ENCODE peak calls at places on chromosomes 4 and X, in four cellular contexts. V is astrocyte of the cerebellum, R is cardiac muscle cell, D is testis. C is an unnamed sample.
A peak's percentile ranks its signal among the peaks of the same experiment; 100 is the strongest.

GRCh38 chrX:88284844-88285243 is 462.2 kb upstream of the CPXCR1 start:
- DNase-seq in V (no peak), D (no peak), R (no peak), C (no peak)

GRCh38 chr4:186904104-186904503 is 180.4 kb upstream of the FAT1 start:
- DNase-seq in D (no peak), R (peak; percentile 73), V (peak; percentile 43), C (peak; percentile 91)

GRCh38 chrX:40109288-40110008 is 11.7 kb upstream of the BCOR start:
- DNase-seq in R (peak; percentile 73), V (no peak), D (peak; percentile 72), C (peak; percentile 68)

GRCh38 chrX:38045697-38046096 is 39.3 kb downstream of the SYTL5 start:
- DNase-seq in D (peak; percentile 14), V (no peak), R (peak; percentile 51), C (peak; percentile 53)

GRCh38 chrX:10233696-10234095 is 76.9 kb downstream of the CLCN4 start:
- DNase-seq in D (no peak), V (no peak), R (no peak), C (no peak)

GRCh38 chr4:71938776-71939175 is 93.0 kb upstream of the NPFFR2 start:
- DNase-seq in R (no peak), D (no peak), V (no peak), C (peak; percentile 14)

GRCh38 chr4:6342530-6343293 is 73.1 kb downstream of the WFS1 start:
- DNase-seq in R (peak; percentile 25), D (peak; percentile 67), V (no peak), C (peak; percentile 35)

GRCh38 chr4:6910340-6910959 is 824 bp downstream of the TBC1D14 start:
- DNase-seq in V (no peak), R (no peak), D (peak; percentile 34), C (no peak)

GRCh38 chr4:38846015-38846414 is 10.6 kb downstream of the TLR6 start:
- DNase-seq in R (no peak), V (no peak), D (no peak), C (peak; percentile 19)

GRCh38 chrX:69090022-69090421 is 75.2 kb downstream of the PJA1 start:
- DNase-seq in V (no peak), R (no peak), D (no peak), C (no peak)

GRCh38 chrX:83510466-83511181 is 2.5 kb downstream of the POU3F4 start:
- DNase-seq in V (no peak), R (no peak), D (no peak), C (no peak)

GRCh38 chr4:173883821-173884220 is 353.8 kb upstream of the HAND2 start:
- DNase-seq in D (no peak), V (no peak), R (no peak), C (no peak)

GRCh38 chr4:186854256-186854655 is 130.6 kb upstream of the FAT1 start:
- DNase-seq in V (no peak), D (no peak), R (no peak), C (no peak)

GRCh38 chr4:123346944-123347343 is 49.7 kb upstream of the SPRY1 start:
- DNase-seq in D (no peak), V (no peak), R (no peak), C (no peak)

DNA sequence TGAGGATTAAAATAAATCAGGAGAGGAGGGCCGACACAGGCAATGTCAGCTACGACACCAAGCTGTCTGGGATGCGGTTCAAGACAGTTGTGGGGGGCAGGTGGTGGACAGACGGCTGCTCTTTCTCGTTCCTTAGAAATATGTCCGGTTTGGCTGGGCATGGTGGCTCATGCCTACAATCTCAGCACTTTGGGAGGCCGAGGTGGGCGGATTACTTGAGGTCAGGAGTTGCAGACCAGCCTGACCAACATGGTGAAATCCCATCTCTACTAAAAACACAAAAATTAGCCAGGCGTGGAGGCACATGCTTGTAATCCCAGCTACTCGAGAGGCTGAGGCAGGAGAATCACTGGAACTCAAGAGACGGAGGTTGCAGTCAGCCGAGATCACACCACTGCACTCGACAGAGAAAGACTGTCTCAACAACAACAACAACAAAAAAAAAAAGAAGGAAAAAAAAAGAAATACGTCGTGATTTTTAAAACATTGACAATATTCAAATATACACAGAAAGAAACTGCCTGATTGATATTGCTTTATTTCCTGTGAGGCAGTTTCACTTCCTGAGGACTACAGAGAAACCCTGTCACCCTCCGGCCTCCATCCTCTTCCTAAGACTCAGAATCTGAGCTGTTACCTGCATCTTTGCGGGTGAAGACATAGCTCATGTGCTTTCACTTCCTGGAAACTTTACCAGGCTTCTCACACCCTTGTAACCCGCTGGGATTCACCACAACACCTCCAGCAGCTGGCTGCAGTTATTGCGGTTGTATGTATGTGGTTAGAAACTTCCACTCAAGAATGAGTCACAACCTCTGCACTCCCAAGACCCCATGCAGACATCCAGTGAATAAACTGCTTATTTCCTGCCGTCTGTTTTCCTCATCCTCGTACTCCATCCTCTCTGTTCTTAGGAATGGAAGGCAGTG is 63.8 kb upstream of the STS start:
- DNase-seq in V (peak; percentile 99), R (peak; percentile 87), D (no peak), C (peak; percentile 78)
- H3K4me3 ChIP-seq in V (no peak overlapping the region), R (no peak overlapping the region), D (no peak overlapping the region), C (no peak overlapping the region)

GRCh38 chr4:87220094-87220831 is at the start of gene KLHL8:
- DNase-seq in D (peak; percentile 88), V (peak; percentile 40), R (peak; percentile 93), C (peak; percentile 85)
- TF ChIP-seq CTCF in D (no peak), V (peak; percentile 28), R (peak; percentile 1), C (peak; percentile 11)

GRCh38 chr4:40194602-40195161 is 2.1 kb upstream of the RHOH start:
- DNase-seq in D (no peak), V (no peak), R (peak; percentile 50), C (no peak)

GRCh38 chr4:40196260-40196659 is 571 bp upstream of the RHOH start:
- DNase-seq in R (no peak), V (no peak), D (no peak), C (no peak)

GRCh38 chr4:40197879-40198689 is 1.3 kb downstream of the RHOH start:
- DNase-seq in V (no peak), R (no peak), D (no peak), C (no peak)

GRCh38 chr4:40195182-40196177 is 1.4 kb upstream of the RHOH start:
- DNase-seq in D (no peak), R (no peak), V (no peak), C (no peak)

DNA sequence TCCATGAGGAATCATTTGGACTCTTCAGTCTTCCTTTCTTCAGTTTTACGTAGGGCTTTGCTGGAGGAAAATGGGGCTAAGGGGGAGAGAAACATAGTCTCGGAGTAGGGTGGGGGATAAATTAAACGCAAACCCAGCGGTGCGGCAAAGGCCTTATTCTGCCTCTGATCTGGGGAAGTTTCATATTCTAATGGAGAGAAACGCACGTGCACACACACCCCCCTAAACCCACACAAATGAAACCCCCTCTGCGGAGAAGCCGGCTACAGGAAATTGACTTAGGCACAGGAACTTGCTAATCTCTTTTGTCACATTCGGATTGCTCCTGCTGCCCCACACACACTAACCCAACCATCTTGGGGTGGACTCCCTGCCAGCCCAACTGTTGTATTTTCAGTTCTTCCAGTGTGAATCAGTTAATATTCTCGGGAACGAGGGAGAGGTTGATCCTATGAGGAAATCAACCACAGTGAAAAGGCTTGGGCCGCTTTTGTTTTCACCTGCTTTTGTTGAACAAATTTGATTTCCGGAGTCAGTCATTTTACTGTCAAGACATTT is at the start of gene RHOH:
- DNase-seq in R (no peak), D (no peak), V (no peak), C (no peak)
- H3K4me3 ChIP-seq in R (no peak within 1 kb of the TSS), D (no peak within 1 kb of the TSS), V (no peak within 1 kb of the TSS), C (no peak within 1 kb of the TSS)

GRCh38 chr4:69470561-69470960 is 25.1 kb downstream of the UGT2B4 start:
- DNase-seq in V (no peak), R (peak; percentile 2), D (no peak), C (no peak)
- TF ChIP-seq CTCF in V (no peak), R (no peak), D (no peak), C (peak; percentile 1)

GRCh38 chr4:78083035-78083434 is 25.9 kb downstream of the FRAS1 start:
- DNase-seq in V (no peak), D (no peak), R (no peak), C (no peak)

GRCh38 chr4:78075986-78076385 is 18.9 kb downstream of the FRAS1 start:
- DNase-seq in R (no peak), V (no peak), D (no peak), C (no peak)

GRCh38 chr4:78081541-78081940 is 24.4 kb downstream of the FRAS1 start:
- DNase-seq in V (no peak), R (no peak), D (no peak), C (no peak)

GRCh38 chr4:78078101-78078500 is 21.0 kb downstream of the FRAS1 start:
- DNase-seq in D (no peak), R (no peak), V (no peak), C (no peak)

DNA sequence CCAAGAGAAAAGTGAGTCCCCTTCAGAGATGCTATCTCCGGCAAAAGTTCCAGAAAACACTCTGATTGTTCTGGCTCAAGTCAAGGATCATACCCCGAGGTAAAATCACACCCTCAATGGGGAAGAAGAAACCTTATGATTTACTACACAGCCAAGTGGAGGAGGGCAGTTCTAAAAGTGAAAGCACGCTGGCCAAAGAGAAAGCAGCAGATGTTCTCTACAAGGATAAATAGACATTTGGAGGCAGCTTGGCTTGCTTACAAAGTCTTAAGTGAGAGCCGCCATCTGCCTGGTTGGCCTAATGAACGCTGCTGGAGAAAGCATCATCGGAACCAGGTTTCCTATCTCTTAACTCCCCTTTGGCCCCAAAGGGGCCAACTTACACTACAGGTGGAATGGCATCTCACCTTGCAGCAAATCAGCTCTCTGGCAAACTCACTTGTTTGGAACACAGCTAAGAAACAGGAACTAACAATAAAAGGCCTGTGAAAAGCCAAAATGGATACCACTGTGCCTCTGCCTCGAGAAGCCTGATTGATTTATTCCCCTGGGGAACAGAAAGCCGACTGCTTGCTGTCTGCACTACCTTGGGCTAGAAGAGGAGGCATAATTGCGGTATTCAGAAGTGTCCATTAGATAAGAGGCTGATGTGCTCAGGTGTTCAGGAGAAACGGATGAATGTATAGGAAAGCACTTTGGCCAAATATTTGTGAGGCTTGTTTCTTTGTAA is 22.7 kb downstream of the FRAS1 start:
- DNase-seq in R (peak; percentile 24), V (no peak), D (no peak), C (no peak)
- H3K4me3 ChIP-seq in R (no peak overlapping the region), V (no peak overlapping the region), D (no peak overlapping the region), C (no peak overlapping the region)

DNA sequence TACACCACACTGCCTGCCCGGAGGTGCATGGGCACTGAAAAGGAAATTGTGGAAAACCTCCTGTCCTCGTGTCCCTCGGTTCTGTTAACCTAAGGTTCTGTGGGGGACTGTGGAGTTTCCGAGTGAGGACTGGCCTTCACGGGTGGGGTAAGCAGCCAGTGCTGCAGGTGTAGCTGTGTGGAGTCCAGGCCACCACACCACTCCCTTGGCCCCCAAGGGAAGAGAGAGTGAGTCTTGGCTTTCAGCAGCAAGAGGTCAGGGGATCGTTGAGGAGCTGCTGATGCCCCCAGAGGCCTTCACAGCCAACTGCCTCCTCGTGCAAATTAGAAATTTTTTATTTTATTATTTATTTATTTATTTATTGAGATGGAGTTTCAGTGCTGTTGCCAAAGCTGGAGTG is 20.4 kb downstream of the BEND4 start:
- DNase-seq in D (no peak), V (no peak), R (no peak), C (no peak)
- TF ChIP-seq CTCF in D (no peak), V (no peak), R (no peak), C (no peak)

GRCh38 chr4:138320856-138321255 is 78.7 kb upstream of the SLC7A11 start:
- DNase-seq in V (no peak), R (no peak), D (no peak), C (no peak)
- H3K4me3 ChIP-seq in V (no peak overlapping the region), R (no peak overlapping the region), D (no peak overlapping the region), C (no peak overlapping the region)

C was measured in fibroblast of pulmonary artery.